ENCODE peak calls at places on chromosome 2, in six cellular contexts. D, N, J, M, Z and Y are unnamed samples.

GRCh38 chr2:128421286-128421685 is 102.6 kb upstream of the HS6ST1 start:
- DNase-seq in D (no peak), N (no peak), J (no peak), M (no peak), Z (no peak), Y (peak)

GRCh38 chr2:224909885-224910517 is 132.3 kb downstream of the DOCK10 start:
- DNase-seq in D (no peak), N (no peak), J (peak), M (peak), Z (no peak), Y (no peak)

GRCh38 chr2:174009488-174010223 is 44.5 kb upstream of the SP3 start:
- DNase-seq in D (no peak), N (no peak), J (no peak), M (no peak), Z (no peak), Y (no peak)

GRCh38 chr2:12855508-12855907 is 138.8 kb downstream of the TRIB2 start:
- DNase-seq in D (no peak), N (no peak), J (no peak), M (no peak), Z (no peak), Y (no peak)

GRCh38 chr2:128514555-128514955 is 195.9 kb upstream of the HS6ST1 start:
- DNase-seq in D (no peak), N (no peak), J (no peak), M (no peak), Z (no peak), Y (no peak)

GRCh38 chr2:205011031-205011430 is 465.8 kb downstream of the PARD3B start:
- DNase-seq in D (no peak), N (no peak), J (no peak), M (no peak), Z (no peak), Y (no peak)

GRCh38 chr2:109611467-109612095 is 2.2 kb downstream of the SEPTIN10 start:
- DNase-seq in D (no peak), N (no peak), J (no peak), M (no peak), Z (no peak), Y (no peak)

GRCh38 chr2:131056204-131056975 is 36.9 kb downstream of the FAM168B start:
- DNase-seq in D (no peak), N (no peak), J (no peak), M (no peak), Z (no peak), Y (no peak)

GRCh38 chr2:3594493-3595281 is at the start of gene COLEC11:
- DNase-seq in D (no peak), N (no peak), J (peak), M (peak), Z (no peak), Y (no peak)

GRCh38 chr2:176093145-176093888 is 796 bp downstream of the HOXD13 start:
- DNase-seq in D (no peak), N (no peak), J (peak), M (no peak), Z (no peak), Y (no peak)

GRCh38 chr2:152790883-152791282 is 72.5 kb downstream of the ARL6IP6 start:
- DNase-seq in D (no peak), N (no peak), J (no peak), M (no peak), Z (no peak), Y (no peak)

GRCh38 chr2:168599738-168600137 is 143.7 kb downstream of the CERS6 start:
- DNase-seq in D (no peak), N (no peak), J (no peak), M (no peak), Z (no peak), Y (no peak)

GRCh38 chr2:68722712-68723111 is 11.9 kb upstream of the ARHGAP25 start:
- DNase-seq in D (no peak), N (no peak), J (peak), M (no peak), Z (peak), Y (no peak)

GRCh38 chr2:29074401-29074800 is at the start of gene PCARE:
- DNase-seq in D (no peak), N (no peak), J (peak), M (no peak), Z (no peak), Y (no peak)

GRCh38 chr2:176814740-176815367 is 397.7 kb upstream of the HNRNPA3 start:
- DNase-seq in D (no peak), N (no peak), J (peak), M (no peak), Z (peak), Y (no peak)

GRCh38 chr2:203809991-203810510 is 57.5 kb upstream of the CTLA4 start:
- DNase-seq in D (no peak), N (no peak), J (no peak), M (no peak), Z (no peak), Y (no peak)

DNA sequence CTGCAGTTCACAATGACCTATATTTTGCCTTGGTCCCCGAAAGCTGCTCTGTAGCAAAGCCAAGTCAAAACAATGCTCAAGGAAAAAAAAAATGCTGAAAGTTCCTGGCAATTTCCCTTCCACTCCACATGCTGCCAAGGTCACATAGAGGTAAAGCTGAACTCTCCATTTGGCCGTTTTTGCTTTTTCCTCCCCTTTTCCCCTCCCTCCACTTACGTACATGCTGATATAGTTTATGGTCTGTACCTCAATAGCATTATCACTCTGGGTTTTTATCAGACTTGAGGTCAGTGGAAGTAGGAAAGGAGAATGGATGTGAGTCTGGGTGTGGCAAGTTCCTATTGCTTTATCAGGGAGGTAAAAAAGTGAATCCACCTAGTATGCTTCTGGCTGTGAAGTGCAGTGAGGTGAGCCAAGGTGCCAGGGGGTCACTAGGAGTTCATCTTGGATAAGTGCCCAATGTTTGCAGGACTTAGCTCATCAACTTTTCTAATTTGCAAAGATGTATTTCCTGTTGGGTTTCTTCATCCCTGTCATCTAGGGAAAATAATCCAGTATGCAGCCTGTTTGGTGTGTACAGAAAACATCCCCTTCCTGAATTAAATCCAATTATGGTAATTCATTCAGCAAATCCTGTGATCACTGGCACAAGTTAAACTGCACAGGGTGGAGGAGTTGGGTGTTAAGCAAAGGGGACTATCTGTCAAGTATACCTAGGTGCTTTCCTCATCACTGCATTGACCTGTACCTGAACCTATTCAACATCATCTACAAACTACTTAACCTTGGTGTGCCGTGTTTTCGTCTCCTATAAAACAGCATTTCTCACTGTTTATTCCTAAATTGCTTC is 124.3 kb upstream of the CYP26B1 start:
- DNase-seq in D (no peak), N (no peak), J (no peak), M (no peak), Z (no peak), Y (no peak)
- H3K27ac ChIP-seq in D (peak), N (no peak), J (no peak), M (no peak), Z (no peak), Y (no peak)

GRCh38 chr2:231362785-231363184 is 32.7 kb upstream of the B3GNT7 start:
- DNase-seq in D (no peak), N (no peak), J (no peak), M (no peak), Z (no peak), Y (peak)

GRCh38 chr2:231359948-231360347 is 35.6 kb upstream of the B3GNT7 start:
- DNase-seq in D (no peak), N (no peak), J (no peak), M (no peak), Z (no peak), Y (no peak)

GRCh38 chr2:231360401-231360800 is 35.1 kb upstream of the B3GNT7 start:
- DNase-seq in D (no peak), N (no peak), J (no peak), M (peak), Z (peak), Y (no peak)

GRCh38 chr2:231360881-231361294 is 34.6 kb upstream of the B3GNT7 start:
- DNase-seq in D (no peak), N (no peak), J (no peak), M (no peak), Z (no peak), Y (no peak)

DNA sequence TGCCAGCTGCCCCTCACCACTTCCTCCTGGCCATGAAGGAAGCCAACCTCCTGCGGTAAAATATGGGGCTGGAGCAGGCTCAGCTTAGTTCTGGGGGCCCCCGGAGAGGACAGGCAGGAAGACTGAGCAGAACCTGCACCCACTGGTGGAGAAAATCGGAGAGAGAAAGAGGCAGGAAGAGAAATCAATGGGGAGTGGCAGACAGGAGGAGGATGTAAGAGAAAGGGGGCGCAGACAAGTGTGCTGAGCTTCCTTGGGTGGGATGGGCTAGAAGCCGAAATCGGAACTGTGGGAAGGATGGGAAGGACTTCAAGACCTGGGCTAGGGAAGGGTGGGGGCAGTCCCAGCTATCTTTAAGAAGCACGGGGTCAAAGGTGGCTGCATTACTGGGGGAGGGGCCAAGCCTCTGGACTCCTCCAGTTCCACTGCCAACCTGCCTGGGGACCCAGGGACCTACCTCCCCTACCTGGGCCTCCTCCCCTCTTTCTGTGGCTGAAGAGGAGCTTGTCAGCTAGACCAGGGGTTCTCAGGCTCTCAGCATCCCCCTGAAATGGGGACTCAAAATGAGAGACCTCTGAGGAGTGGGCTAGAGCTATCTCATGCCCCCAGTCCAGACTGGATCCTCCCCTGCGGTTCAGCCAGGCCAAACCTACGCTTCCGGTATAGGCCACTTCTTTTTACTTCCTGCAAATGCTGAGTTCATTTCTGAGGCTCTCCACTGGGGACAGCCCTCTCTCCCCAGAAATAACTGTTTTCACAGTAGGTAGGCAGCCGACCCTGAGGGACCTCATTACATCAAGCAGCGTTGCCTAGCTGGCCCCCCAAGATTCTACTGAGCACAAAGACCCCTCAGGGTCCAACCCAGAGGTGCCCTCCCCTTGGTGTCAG is 33.6 kb upstream of the B3GNT7 start:
- DNase-seq in D (no peak), N (no peak), J (no peak), M (no peak), Z (peak), Y (peak)
- TF ChIP-seq CTCF in D (no peak), N (no peak), J (no peak), M (no peak), Z (peak), Y (no peak)

GRCh38 chr2:71073475-71073874 is 5.0 kb downstream of the NAGK start:
- DNase-seq in D (no peak), N (no peak), J (no peak), M (no peak), Z (no peak), Y (no peak)
- H3K27ac ChIP-seq in D (peak), N (no peak), J (no peak), M (no peak), Z (no peak), Y (no peak)

DNA sequence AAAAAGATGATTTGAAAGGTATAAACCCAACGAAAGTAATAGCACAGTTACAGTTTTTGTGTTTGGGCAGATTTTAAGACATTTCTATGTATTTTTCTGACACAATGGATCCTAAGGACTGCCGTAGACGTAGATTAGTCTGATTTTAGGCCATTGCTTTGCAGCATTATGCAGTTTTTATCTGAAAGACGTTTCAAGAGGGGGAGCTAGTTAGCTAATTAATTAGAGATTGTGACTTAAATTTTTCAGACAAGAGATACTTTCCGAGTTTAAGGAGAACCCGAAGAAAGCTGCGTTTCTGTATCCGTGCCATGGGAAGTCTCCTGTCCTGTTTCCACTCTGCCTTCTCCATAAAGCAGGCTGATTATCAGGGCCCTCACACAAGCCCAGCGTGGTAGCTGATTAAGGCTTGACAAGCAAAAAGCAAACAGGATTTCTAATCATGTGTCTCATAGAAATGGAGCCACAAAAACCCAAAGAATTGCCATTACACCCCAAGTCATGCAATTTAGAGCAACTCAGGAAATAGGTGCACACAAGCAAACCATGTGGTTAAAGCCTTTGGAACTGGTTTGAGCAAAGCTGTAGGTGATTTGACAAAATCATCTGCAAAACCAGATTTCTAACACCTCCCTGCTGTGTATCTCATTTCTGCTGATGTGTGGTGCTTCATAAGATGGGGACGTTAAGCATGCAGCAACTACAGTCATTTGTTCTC is 808.1 kb downstream of the RNF144A start:
- DNase-seq in D (no peak), N (peak), J (peak), M (no peak), Z (peak), Y (no peak)
- TF ChIP-seq CTCF in D (no peak), N (no peak), J (no peak), M (peak), Z (peak), Y (peak)

GRCh38 chr2:105379741-105380186 is 19.1 kb downstream of the FHL2 start:
- DNase-seq in D (no peak), N (no peak), J (no peak), M (no peak), Z (no peak), Y (peak)
- H3K27ac ChIP-seq in D (peak), N (no peak), J (no peak), M (peak), Z (no peak), Y (peak)

GRCh38 chr2:120883607-120884405 is 148.1 kb downstream of the GLI2 start:
- DNase-seq in D (no peak), N (no peak), J (peak), M (peak), Z (no peak), Y (no peak)
- TF ChIP-seq CTCF in D (no peak), N (no peak), J (peak), M (no peak), Z (no peak), Y (no peak)

GRCh38 chr2:27953077-27953476 is 62.5 kb downstream of the BABAM2 start:
- DNase-seq in D (no peak), N (no peak), J (no peak), M (no peak), Z (no peak), Y (no peak)

GRCh38 chr2:27954261-27954673 is 63.7 kb downstream of the BABAM2 start:
- DNase-seq in D (no peak), N (no peak), J (no peak), M (no peak), Z (no peak), Y (no peak)

GRCh38 chr2:27954771-27955384 is 64.3 kb downstream of the BABAM2 start:
- DNase-seq in D (peak), N (no peak), J (no peak), M (no peak), Z (peak), Y (peak)

GRCh38 chr2:27956895-27957294 is 66.4 kb downstream of the BABAM2 start:
- DNase-seq in D (no peak), N (no peak), J (no peak), M (no peak), Z (no peak), Y (no peak)

GRCh38 chr2:27955762-27956161 is 65.2 kb downstream of the BABAM2 start:
- DNase-seq in D (no peak), N (no peak), J (no peak), M (no peak), Z (no peak), Y (no peak)
- H3K27ac ChIP-seq in D (peak), N (no peak), J (no peak), M (peak), Z (no peak), Y (peak)